ENCODE peak calls at places on chromosomes 6 and 20, in ten cellular contexts. Q is fibroblast of pulmonary artery, I is B cell, T is osteocyte, D is WTC11, V is fibroblast of lung, P is neural crest cell, E is heart right ventricle, R is IMR-90, M is gastrocnemius medialis. B is an unnamed sample.

GRCh38 chr6:33075568-33076405 is at the start of gene HLA-DPB1:
- DNase-seq in Q (peak), I (peak), T (no peak), D (no peak), V (peak), P (no peak), E (peak), R (peak), M (no peak), B (peak)

GRCh38 chr6:11500008-11500407 is 37.5 kb upstream of the TMEM170B start:
- DNase-seq in Q (peak), I (no peak), T (no peak), D (no peak), V (peak), P (no peak), E (no peak), R (peak), M (no peak), B (peak)

GRCh38 chr6:89122625-89123024 is 4.8 kb upstream of the SRSF12 start:
- DNase-seq in Q (peak), I (peak), T (no peak), D (no peak), V (peak), P (no peak), E (no peak), R (peak), M (no peak), B (peak)

GRCh38 chr6:10030942-10031537 is 383.8 kb downstream of the TFAP2A start:
- DNase-seq in Q (no peak), I (no peak), T (no peak), D (no peak), V (no peak), P (no peak), E (no peak), R (no peak), M (no peak), B (peak)

GRCh38 chr6:17291778-17292177 is 10.6 kb downstream of the RBM24 start:
- DNase-seq in Q (no peak), I (no peak), T (no peak), D (no peak), V (no peak), P (no peak), E (no peak), R (peak), M (peak), B (no peak)

GRCh38 chr6:90326404-90327057 is 29.9 kb upstream of the BACH2 start:
- DNase-seq in Q (no peak), I (no peak), T (no peak), D (no peak), V (no peak), P (no peak), E (no peak), R (no peak), M (no peak), B (no peak)

GRCh38 chr20:34997171-34997570 is 41.5 kb downstream of the MYH7B start:
- DNase-seq in Q (no peak), I (no peak), T (no peak), D (peak), V (no peak), P (no peak), E (no peak), R (peak), M (no peak), B (no peak)

GRCh38 chr6:105593056-105593455 is 190.2 kb upstream of the PREP start:
- DNase-seq in Q (peak), I (no peak), T (no peak), D (no peak), V (peak), P (no peak), E (no peak), R (peak), M (no peak), B (peak)

GRCh38 chr6:160167547-160168391 is 46.2 kb downstream of the SLC22A1 start:
- DNase-seq in Q (no peak), I (no peak), T (no peak), D (no peak), V (no peak), P (no peak), E (no peak), R (no peak), M (no peak), B (no peak)

GRCh38 chr20:14712302-14712739 is 374.9 kb upstream of the FLRT3 start:
- DNase-seq in Q (peak), I (no peak), T (no peak), D (no peak), V (peak), P (no peak), E (no peak), R (peak), M (no peak), B (no peak)

GRCh38 chr20:38286586-38287502 is 17.1 kb upstream of the BPI start:
- DNase-seq in Q (no peak), I (no peak), T (no peak), D (no peak), V (peak), P (peak), E (peak), R (no peak), M (no peak), B (no peak)

GRCh38 chr6:157020398-157021266 is 243.5 kb downstream of the ARID1B start:
- DNase-seq in Q (peak), I (peak), T (peak), D (peak), V (peak), P (no peak), E (peak), R (peak), M (no peak), B (peak)

GRCh38 chr6:53544050-53544499 is 826 bp downstream of the GCLC start:
- DNase-seq in Q (no peak), I (no peak), T (no peak), D (no peak), V (no peak), P (no peak), E (no peak), R (peak), M (no peak), B (no peak)

GRCh38 chr20:6590891-6591679 is 176.4 kb upstream of the BMP2 start:
- DNase-seq in Q (peak), I (no peak), T (no peak), D (no peak), V (peak), P (no peak), E (no peak), R (peak), M (no peak), B (no peak)

GRCh38 chr6:108831104-108831503 is 17.1 kb upstream of the ARMC2 start:
- DNase-seq in Q (peak), I (no peak), T (no peak), D (no peak), V (no peak), P (no peak), E (no peak), R (no peak), M (no peak), B (no peak)

GRCh38 chr6:3813150-3813780 is 35.9 kb upstream of the FAM50B start:
- DNase-seq in Q (peak), I (no peak), T (no peak), D (no peak), V (peak), P (no peak), E (peak), R (peak), M (peak), B (peak)

GRCh38 chr6:7590918-7591302 is 912 bp downstream of the SNRNP48 start:
- DNase-seq in Q (peak), I (no peak), T (no peak), D (no peak), V (peak), P (no peak), E (peak), R (peak), M (peak), B (no peak)

GRCh38 chr6:98838027-98838426 is 3.7 kb downstream of the POU3F2 start:
- DNase-seq in Q (no peak), I (no peak), T (no peak), D (no peak), V (peak), P (no peak), E (no peak), R (no peak), M (no peak), B (no peak)

GRCh38 chr6:155117266-155117665 is 122.2 kb downstream of the TIAM2 start:
- DNase-seq in Q (peak), I (no peak), T (no peak), D (no peak), V (peak), P (no peak), E (no peak), R (peak), M (no peak), B (peak)

GRCh38 chr20:58339741-58340140 is 30.2 kb downstream of the RAB22A start:
- DNase-seq in Q (no peak), I (no peak), T (no peak), D (no peak), V (no peak), P (no peak), E (no peak), R (no peak), M (no peak), B (no peak)

GRCh38 chr6:41967312-41968287 is 26.0 kb upstream of the CCND3 start:
- DNase-seq in Q (peak), I (no peak), T (no peak), D (no peak), V (peak), P (no peak), E (no peak), R (peak), M (no peak), B (peak)

GRCh38 chr20:63750807-63751470 is 11.4 kb downstream of the SLC2A4RG start:
- DNase-seq in Q (no peak), I (no peak), T (no peak), D (no peak), V (no peak), P (no peak), E (no peak), R (no peak), M (no peak), B (no peak)

GRCh38 chr6:141401168-141401567 is 731.6 kb upstream of the GJE1 start:
- DNase-seq in Q (peak), I (no peak), T (no peak), D (no peak), V (peak), P (no peak), E (no peak), R (no peak), M (no peak), B (no peak)

GRCh38 chr6:145772846-145773245 is 37.5 kb upstream of the EPM2A start:
- DNase-seq in Q (no peak), I (no peak), T (no peak), D (no peak), V (no peak), P (no peak), E (no peak), R (no peak), M (no peak), B (no peak)

GRCh38 chr20:11447371-11448100 is 470.2 kb upstream of the BTBD3 start:
- DNase-seq in Q (peak), I (no peak), T (no peak), D (no peak), V (no peak), P (no peak), E (no peak), R (no peak), M (no peak), B (no peak)

GRCh38 chr6:54980511-54981275 is 134.1 kb downstream of the FAM83B start:
- DNase-seq in Q (no peak), I (no peak), T (no peak), D (no peak), V (peak), P (no peak), E (no peak), R (peak), M (no peak), B (peak)

GRCh38 chr6:143405381-143406154 is 44.9 kb downstream of the ADAT2 start:
- DNase-seq in Q (no peak), I (no peak), T (no peak), D (no peak), V (peak), P (no peak), E (no peak), R (peak), M (no peak), B (peak)

GRCh38 chr6:137722749-137723272 is 144.2 kb upstream of the TNFAIP3 start:
- DNase-seq in Q (no peak), I (no peak), T (no peak), D (no peak), V (peak), P (no peak), E (no peak), R (peak), M (no peak), B (no peak)

GRCh38 chr6:138115877-138116660 is 8.8 kb upstream of the PERP start:
- DNase-seq in Q (peak), I (peak), T (no peak), D (peak), V (peak), P (no peak), E (peak), R (peak), M (peak), B (peak)

GRCh38 chr6:135088232-135088760 is 33.7 kb upstream of the HBS1L start:
- DNase-seq in Q (no peak), I (no peak), T (no peak), D (no peak), V (no peak), P (no peak), E (no peak), R (no peak), M (no peak), B (no peak)

GRCh38 chr6:53309059-53309896 is 39.5 kb downstream of the ELOVL5 start:
- DNase-seq in Q (peak), I (peak), T (no peak), D (no peak), V (peak), P (no peak), E (no peak), R (peak), M (no peak), B (peak)

DNA sequence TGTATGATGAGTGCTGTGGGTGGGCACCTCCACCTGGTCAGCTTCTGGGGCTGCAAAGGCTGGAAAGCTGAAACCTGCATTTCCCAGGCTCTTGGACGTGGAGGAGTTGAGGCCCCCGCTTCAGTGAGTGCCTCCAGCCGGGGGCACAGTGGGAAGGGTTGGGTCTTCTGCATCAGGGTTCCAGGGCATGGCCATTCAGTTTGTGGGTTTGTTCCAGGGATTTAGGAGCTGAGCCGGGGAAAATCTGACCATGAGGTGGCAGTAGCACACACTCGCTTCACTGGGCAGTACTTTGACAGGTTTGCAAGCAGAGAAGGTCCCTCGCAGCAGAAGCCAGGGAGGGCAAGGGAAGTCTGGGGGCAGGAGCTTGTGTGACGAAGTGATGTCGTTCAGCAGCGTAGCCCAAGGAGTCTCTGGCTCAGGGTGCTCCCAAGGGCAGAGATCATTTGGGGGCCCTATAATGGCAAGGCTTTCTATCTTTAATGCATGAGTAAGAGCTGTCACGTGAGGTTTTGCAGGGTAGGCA is 69.5 kb upstream of the SULF2 start:
- DNase-seq in Q (peak), I (no peak), T (no peak), D (peak), V (peak), P (peak), E (no peak), R (peak), M (no peak), B (peak)
- TF ChIP-seq CTCF in Q (peak), I (no peak), T (peak), D (peak), V (peak), P (peak), E (no peak), R (peak), M (no peak), B (peak)

GRCh38 chr6:83055366-83055964 is 10.2 kb downstream of the UBE3D start:
- DNase-seq in Q (peak), I (peak), T (no peak), D (peak), V (peak), P (peak), E (peak), R (peak), M (no peak), B (peak)
- TF ChIP-seq CTCF in Q (peak), I (peak), T (peak), D (peak), V (peak), P (peak), E (peak), R (peak), M (peak), B (peak)

DNA sequence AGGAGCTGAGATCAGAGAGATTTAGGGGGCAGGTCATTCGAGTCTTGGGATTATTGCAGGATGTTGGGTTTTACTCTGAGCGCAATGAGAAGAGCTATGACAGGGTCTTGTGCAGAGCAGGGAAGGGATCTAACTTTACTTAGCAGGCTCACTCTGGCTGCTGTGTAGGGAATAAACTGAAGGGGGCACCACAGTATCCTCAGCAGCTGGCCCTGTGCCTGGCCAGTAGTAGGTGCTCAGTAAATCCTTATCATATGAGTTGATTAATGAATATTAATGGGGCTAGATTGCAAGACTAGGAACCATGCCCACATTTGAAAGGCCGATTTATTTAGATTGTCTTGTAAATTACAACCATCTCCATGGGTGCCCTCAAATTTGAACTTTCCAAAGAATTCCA is 4.6 kb upstream of the MDGA1 start:
- DNase-seq in Q (no peak), I (no peak), T (no peak), D (no peak), V (no peak), P (no peak), E (no peak), R (no peak), M (no peak), B (no peak)
- TF ChIP-seq CTCF in Q (peak), I (no peak), T (peak), D (no peak), V (no peak), P (peak), E (no peak), R (peak), M (no peak), B (peak)

DNA sequence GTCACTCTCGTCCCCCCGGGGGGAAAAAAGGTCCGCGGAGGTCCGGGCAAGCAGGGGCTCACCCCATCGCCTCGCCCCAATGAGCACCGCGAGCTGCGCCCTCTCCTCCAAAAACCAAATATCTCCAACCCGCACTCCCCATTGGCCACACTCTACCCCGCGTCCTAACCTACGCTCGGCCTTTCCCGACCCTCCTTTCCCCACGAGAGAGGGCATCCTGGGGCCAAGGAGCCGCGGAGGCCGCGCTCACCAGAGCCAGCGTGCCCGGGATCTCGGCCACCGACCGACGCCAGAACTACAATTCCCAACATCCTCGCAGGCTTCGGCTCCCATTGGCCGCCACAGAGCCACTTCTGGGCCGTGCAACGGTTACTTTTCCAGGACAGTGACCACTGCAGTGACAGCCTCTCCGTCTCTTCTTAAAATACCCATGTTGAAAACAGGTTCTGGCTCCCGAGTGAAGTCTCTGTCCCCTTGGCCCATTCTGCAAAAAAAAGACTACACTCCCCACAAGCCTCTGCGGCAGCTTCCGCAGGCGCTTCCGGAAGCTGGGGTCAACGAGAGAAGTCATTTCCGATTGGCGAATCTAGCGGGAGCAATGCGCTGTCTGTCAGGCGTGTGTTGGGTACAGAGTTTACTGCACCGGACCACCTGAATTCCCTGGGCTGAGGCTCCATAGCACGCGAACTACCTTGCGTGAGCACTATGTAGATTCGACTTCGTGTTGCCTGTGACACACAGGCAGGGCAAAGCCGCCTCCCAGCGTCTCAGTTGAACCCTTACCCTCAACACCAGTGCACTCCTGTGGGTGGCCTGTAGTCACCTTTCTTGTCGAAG is at the start of gene ZNF343:
- DNase-seq in Q (peak), I (peak), T (no peak), D (peak), V (peak), P (peak), E (peak), R (peak), M (peak), B (peak)
- TF ChIP-seq CTCF in Q (no peak), I (no peak), T (no peak), D (no peak), V (no peak), P (no peak), E (no peak), R (no peak), M (no peak), B (peak)

GRCh38 chr6:31711233-31711632 is 3.9 kb upstream of the LY6G6D start:
- DNase-seq in Q (no peak), I (no peak), T (no peak), D (no peak), V (no peak), P (no peak), E (no peak), R (no peak), M (no peak), B (no peak)
- TF ChIP-seq CTCF in Q (no peak), I (no peak), T (no peak), D (no peak), V (no peak), P (no peak), E (no peak), R (no peak), M (no peak), B (no peak)

GRCh38 chr6:168198302-168199180 is 119.5 kb upstream of the FRMD1 start:
- DNase-seq in Q (no peak), I (no peak), T (peak), D (no peak), V (no peak), P (no peak), E (no peak), R (no peak), M (no peak), B (no peak)

GRCh38 chr6:168200571-168201134 is 118.9 kb downstream of the DACT2 start:
- DNase-seq in Q (no peak), I (no peak), T (no peak), D (no peak), V (no peak), P (no peak), E (no peak), R (no peak), M (no peak), B (no peak)

GRCh38 chr6:168197636-168198301 is 118.8 kb upstream of the FRMD1 start:
- DNase-seq in Q (no peak), I (no peak), T (peak), D (no peak), V (no peak), P (no peak), E (no peak), R (no peak), M (no peak), B (no peak)

GRCh38 chr6:168201799-168202198 is 117.8 kb downstream of the DACT2 start:
- DNase-seq in Q (no peak), I (no peak), T (no peak), D (no peak), V (no peak), P (no peak), E (no peak), R (no peak), M (no peak), B (no peak)

DNA sequence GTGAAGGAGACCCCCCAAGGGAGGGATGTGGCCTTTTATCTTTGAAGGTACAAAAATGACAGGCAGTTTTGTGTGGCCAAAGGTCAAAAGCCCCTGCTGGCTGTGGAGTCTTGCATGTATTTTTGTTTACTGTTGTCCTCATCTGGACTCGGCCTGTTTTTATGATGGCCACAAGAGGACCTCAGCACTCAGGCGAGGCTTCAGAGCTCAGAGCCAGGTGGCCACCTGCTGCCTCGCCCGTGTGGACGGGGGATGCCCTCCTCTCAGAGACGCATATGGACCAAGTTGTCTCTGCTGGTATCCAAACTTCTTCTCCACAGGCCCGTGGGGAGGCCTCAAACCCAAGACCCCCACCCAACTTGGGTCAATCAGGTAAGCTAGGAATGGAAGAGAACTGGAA is 118.2 kb downstream of the DACT2 start:
- DNase-seq in Q (no peak), I (no peak), T (no peak), D (peak), V (no peak), P (no peak), E (no peak), R (no peak), M (no peak), B (no peak)
- TF ChIP-seq CTCF in Q (peak), I (no peak), T (no peak), D (peak), V (no peak), P (peak), E (no peak), R (no peak), M (no peak), B (no peak)